ENCODE peak calls at places on chromosomes 13 and 19, in eight cellular contexts. A is A549, H is body of pancreas, M is thyroid gland, X is heart left ventricle, P is stomach, Q is esophagus squamous epithelium, U is upper lobe of left lung. J is an unnamed sample.

GRCh38 chr19:2476451-2477140 is 669 bp downstream of the GADD45B start:
- DNase-seq in A (no peak), H (peak), M (peak), X (peak), P (peak), Q (no peak), U (peak), J (no peak)

GRCh38 chr19:13149628-13150186 is 468 bp downstream of the STX10 start:
- DNase-seq in A (no peak), H (peak), M (peak), X (peak), P (peak), Q (no peak), U (peak), J (peak)

GRCh38 chr19:35757231-35757748 is 461 bp upstream of the HSPB6 start:
- DNase-seq in A (peak), H (peak), M (peak), X (peak), P (peak), Q (no peak), U (peak), J (no peak)

GRCh38 chr13:27362064-27362751 is 62.2 kb upstream of the GTF3A start:
- DNase-seq in A (peak), H (peak), M (peak), X (peak), P (peak), Q (peak), U (peak), J (peak)

GRCh38 chr13:30463820-30464495 is 1.8 kb downstream of the HMGB1 start:
- DNase-seq in A (no peak), H (peak), M (peak), X (peak), P (peak), Q (peak), U (no peak), J (peak)

GRCh38 chr13:27625839-27626238 is 4.1 kb downstream of the POLR1D start:
- DNase-seq in A (no peak), H (no peak), M (no peak), X (no peak), P (no peak), Q (no peak), U (no peak), J (no peak)

GRCh38 chr19:31349160-31349881 is at the start of gene TSHZ3:
- DNase-seq in A (peak), H (peak), M (peak), X (peak), P (peak), Q (no peak), U (peak), J (peak)

GRCh38 chr19:58516964-58517833 is 2.4 kb downstream of the ZBTB45 start:
- DNase-seq in A (no peak), H (no peak), M (no peak), X (no peak), P (no peak), Q (no peak), U (peak), J (no peak)

GRCh38 chr13:29810145-29810742 is 40.2 kb downstream of the UBL3 start:
- DNase-seq in A (no peak), H (no peak), M (no peak), X (no peak), P (no peak), Q (no peak), U (no peak), J (no peak)

GRCh38 chr13:47426126-47426849 is 529.4 kb upstream of the HTR2A start:
- DNase-seq in A (no peak), H (no peak), M (no peak), X (peak), P (no peak), Q (no peak), U (no peak), J (no peak)

GRCh38 chr13:114279770-114280169 is 1.6 kb upstream of the UPF3A start:
- DNase-seq in A (no peak), H (no peak), M (no peak), X (no peak), P (no peak), Q (no peak), U (no peak), J (no peak)

GRCh38 chr19:14615628-14616027 is 32.7 kb downstream of the CLEC17A start:
- DNase-seq in A (no peak), H (no peak), M (no peak), X (no peak), P (no peak), Q (no peak), U (no peak), J (no peak)

GRCh38 chr19:45884682-45885555 is 1.0 kb downstream of the IRF2BP1 start:
- DNase-seq in A (no peak), H (no peak), M (no peak), X (no peak), P (peak), Q (no peak), U (peak), J (peak)

GRCh38 chr19:45887311-45887710 is 1.4 kb upstream of the IRF2BP1 start:
- DNase-seq in A (no peak), H (no peak), M (no peak), X (no peak), P (no peak), Q (no peak), U (no peak), J (no peak)

GRCh38 chr19:45885556-45886426 is at the start of gene IRF2BP1:
- DNase-seq in A (peak), H (peak), M (peak), X (peak), P (peak), Q (peak), U (peak), J (peak)

GRCh38 chr19:45883881-45884681 is 1.9 kb downstream of the IRF2BP1 start:
- DNase-seq in A (no peak), H (peak), M (no peak), X (no peak), P (peak), Q (no peak), U (peak), J (no peak)

DNA sequence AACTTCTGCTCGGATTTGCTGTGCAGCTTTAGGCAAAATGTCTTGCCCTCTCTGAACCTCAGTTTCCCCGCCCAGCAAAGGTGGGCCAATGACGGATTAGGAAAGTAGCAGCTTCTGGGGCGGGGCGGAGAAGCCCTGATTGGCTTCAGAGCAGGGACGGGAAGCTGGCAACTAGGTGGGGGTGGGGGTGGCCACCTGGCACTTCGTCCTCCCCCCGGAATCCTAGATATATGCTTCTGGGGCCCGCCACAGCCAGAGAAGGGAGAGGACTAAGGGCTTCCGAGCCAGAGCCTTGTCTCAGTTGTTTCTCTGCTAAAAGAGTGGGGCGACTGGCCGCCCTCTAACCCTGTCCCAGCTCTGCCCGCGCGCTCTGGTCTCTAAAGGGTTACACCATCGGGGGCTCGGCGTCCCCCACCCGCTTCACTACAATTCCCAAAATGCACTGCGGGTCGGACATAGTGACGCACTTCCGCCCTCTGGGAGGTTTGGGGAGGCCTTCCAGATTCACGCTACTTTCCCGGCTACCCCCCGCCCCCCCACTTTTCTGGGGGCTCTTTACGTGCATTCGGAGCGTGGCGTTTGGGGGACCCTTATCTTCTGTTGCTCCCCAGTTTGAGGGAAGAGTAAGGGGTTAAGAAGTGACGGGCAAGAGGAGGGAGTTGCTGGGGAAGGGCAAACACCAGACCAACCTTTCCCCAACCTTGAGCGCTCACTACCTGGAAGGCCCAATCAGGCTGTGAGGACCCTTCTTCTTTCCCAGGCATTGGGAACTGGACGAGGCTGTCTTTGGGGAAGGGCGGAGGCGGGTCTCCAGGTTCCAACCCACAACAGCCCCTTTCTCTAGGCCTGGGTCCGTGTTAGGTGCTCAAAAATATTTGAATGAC is 728 bp upstream of the IRF2BP1 start:
- DNase-seq in A (peak), H (peak), M (peak), X (peak), P (peak), Q (peak), U (peak), J (peak)
- TF ChIP-seq POLR2A in A (peak), H (peak), M (peak), X (peak), P (no peak), Q (no peak), U (peak), J (no peak)

DNA sequence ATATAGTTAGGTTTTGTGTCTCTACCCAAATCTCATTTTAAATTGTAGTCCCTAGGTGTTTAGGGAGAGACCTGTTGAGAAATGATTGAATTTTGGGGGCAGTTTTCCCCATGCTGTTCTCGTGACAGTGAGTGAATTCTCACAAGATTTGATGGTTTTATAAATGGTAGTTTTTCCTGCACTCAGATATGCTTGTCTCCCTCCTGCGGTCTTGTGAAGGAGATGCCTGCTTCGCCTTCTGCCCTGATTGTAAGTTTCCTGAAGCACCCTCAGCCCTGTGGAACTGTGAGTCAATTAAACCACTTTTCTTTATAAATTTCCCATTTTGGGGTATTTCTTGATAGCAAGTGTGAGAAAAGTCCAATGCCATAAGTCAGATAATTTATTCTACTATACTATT is 1977.5 kb upstream of the PCDH20 start:
- DNase-seq in A (no peak), H (no peak), M (no peak), X (no peak), P (no peak), Q (no peak), U (no peak), J (no peak)
- TF ChIP-seq CTCF in A (no peak), H (no peak), M (no peak), X (no peak), P (no peak), Q (no peak), U (no peak), J (no peak)

GRCh38 chr13:79447741-79448140 is 33.2 kb upstream of the NDFIP2 start:
- DNase-seq in A (no peak), H (no peak), M (no peak), X (no peak), P (no peak), Q (no peak), U (no peak), J (no peak)

GRCh38 chr13:79448413-79448812 is 32.5 kb upstream of the NDFIP2 start:
- DNase-seq in A (no peak), H (no peak), M (no peak), X (no peak), P (no peak), Q (no peak), U (no peak), J (no peak)

GRCh38 chr13:79455331-79455730 is 25.6 kb upstream of the NDFIP2 start:
- DNase-seq in A (no peak), H (no peak), M (no peak), X (no peak), P (no peak), Q (no peak), U (no peak), J (no peak)

GRCh38 chr13:79450110-79450509 is 30.8 kb upstream of the NDFIP2 start:
- DNase-seq in A (no peak), H (no peak), M (no peak), X (no peak), P (no peak), Q (no peak), U (no peak), J (no peak)

DNA sequence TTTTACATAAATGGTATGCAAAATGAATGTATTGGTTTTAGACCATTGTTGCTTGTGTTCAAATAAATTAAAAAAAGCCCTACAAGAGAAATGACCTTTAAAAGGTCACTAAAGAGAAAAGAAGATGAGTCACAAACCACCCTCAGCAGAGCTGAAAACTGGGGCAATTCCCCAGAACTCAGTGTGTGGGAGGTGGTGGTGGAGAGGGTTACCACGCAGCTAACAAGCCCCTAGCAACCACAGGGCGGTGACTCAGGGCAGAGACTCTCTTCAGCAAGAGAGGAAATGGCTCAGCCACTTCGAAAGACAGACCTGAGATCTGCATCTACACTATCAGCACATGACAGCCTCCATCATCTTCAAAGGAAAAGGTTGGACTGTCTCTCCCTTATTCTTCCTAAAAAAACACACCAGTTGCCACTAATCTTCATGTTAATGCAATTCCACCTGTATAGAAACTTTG is 29.4 kb upstream of the NDFIP2 start:
- DNase-seq in A (peak), H (no peak), M (no peak), X (no peak), P (no peak), Q (no peak), U (no peak), J (no peak)
- H3K27ac ChIP-seq in A (no peak), H (no peak), M (no peak), X (no peak), P (no peak), Q (no peak), U (no peak), J (no peak)

DNA sequence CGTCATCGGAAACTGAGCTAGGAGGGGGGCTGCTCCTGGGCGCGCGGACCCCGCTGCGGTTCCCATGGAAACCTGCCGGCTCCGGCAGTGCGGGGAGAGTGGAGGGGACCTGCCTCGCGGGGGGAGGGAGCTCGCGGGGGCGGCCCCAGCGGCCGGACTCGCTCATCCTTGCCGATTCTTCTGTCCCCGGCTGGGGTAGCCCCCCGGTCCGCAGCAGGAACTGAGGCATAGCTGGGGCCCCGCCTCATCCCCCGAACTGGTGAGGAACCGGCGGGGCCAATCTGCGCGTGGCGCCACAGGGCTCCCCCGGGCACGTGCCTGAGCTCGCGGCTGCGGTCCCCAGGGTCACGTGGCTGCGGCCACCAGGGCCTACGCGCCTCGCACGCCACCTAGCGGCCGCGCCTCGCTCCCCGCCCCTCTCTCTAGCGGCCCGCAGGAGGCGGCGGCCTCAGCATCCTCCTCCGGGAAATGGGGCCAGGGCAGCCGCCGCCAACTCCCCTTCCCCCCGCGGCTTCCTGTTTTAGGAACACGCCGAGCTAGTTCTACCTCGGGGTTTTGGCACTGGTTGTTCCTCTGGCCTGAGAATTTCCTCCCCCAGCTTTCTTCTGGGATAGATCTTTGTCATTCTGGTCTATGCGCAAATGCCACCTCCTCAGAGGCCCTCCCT is 1.7 kb upstream of the ELAVL3 start:
- DNase-seq in A (peak), H (peak), M (peak), X (peak), P (peak), Q (no peak), U (peak), J (peak)
- TF ChIP-seq POLR2A in A (no peak), H (peak), M (no peak), X (no peak), P (no peak), Q (no peak), U (peak), J (peak)

J was measured in prostate gland.